ENCODE peak calls at places on chromosomes 6 and 20, in eight cellular contexts. D is HCT116, B is fibroblast of lung, K is mammary epithelial cell, U is nephron progenitor cell, H is vagina, Z is cardiac muscle cell, S is mesothelial cell of epicardium. I is an unnamed sample.

GRCh38 chr20:37452236-37452635 is 68.8 kb upstream of the NNAT start:
- DNase-seq in D (no peak), B (no peak), K (no peak), U (no peak), H (no peak), Z (no peak), S (no peak), I (no peak)

GRCh38 chr6:29758761-29759160 is 35.5 kb downstream of the HLA-F start:
- DNase-seq in D (no peak), B (no peak), K (no peak), U (no peak), H (peak), Z (no peak), S (no peak), I (no peak)

GRCh38 chr6:134640975-134641429 is 308.9 kb downstream of the ALDH8A1 start:
- DNase-seq in D (peak), B (peak), K (peak), U (peak), H (no peak), Z (peak), S (peak), I (peak)

GRCh38 chr20:24837721-24838456 is 111.2 kb upstream of the CST7 start:
- DNase-seq in D (no peak), B (peak), K (peak), U (no peak), H (peak), Z (peak), S (no peak), I (no peak)

GRCh38 chr6:33018904-33019303 is 9.5 kb upstream of the HLA-DOA start:
- DNase-seq in D (no peak), B (no peak), K (no peak), U (no peak), H (no peak), Z (peak), S (no peak), I (no peak)

GRCh38 chr6:149863846-149864577 is at the start of gene LRP11:
- DNase-seq in D (no peak), B (peak), K (peak), U (peak), H (peak), Z (peak), S (peak), I (peak)

GRCh38 chr20:19104186-19104585 is 108.3 kb upstream of the SLC24A3 start:
- DNase-seq in D (no peak), B (no peak), K (no peak), U (no peak), H (peak), Z (no peak), S (no peak), I (no peak)

GRCh38 chr6:45589367-45589766 is 211.6 kb upstream of the SUPT3H start:
- DNase-seq in D (no peak), B (no peak), K (no peak), U (no peak), H (no peak), Z (no peak), S (no peak), I (no peak)

GRCh38 chr6:26243742-26244141 is 121.3 kb upstream of the BTN3A2 start:
- DNase-seq in D (no peak), B (no peak), K (no peak), U (no peak), H (no peak), Z (no peak), S (no peak), I (no peak)

GRCh38 chr6:109236140-109237081 is 141.1 kb downstream of the CEP57L1 start:
- DNase-seq in D (no peak), B (no peak), K (no peak), U (peak), H (no peak), Z (no peak), S (no peak), I (no peak)

GRCh38 chr20:19802492-19803158 is 44.6 kb downstream of the RIN2 start:
- DNase-seq in D (peak), B (peak), K (peak), U (no peak), H (no peak), Z (no peak), S (no peak), I (no peak)

GRCh38 chr20:57211949-57212889 is 54.2 kb downstream of the BMP7 start:
- DNase-seq in D (peak), B (peak), K (peak), U (peak), H (no peak), Z (peak), S (peak), I (peak)

GRCh38 chr6:135577059-135577538 is 79.6 kb upstream of the AHI1 start:
- DNase-seq in D (no peak), B (no peak), K (no peak), U (no peak), H (no peak), Z (no peak), S (no peak), I (no peak)

GRCh38 chr6:153001767-153002612 is 519 bp downstream of the MTRF1L start:
- DNase-seq in D (no peak), B (peak), K (no peak), U (peak), H (no peak), Z (no peak), S (no peak), I (peak)

GRCh38 chr6:24666097-24666615 is 543 bp downstream of the TDP2 start:
- DNase-seq in D (no peak), B (peak), K (no peak), U (peak), H (no peak), Z (peak), S (peak), I (no peak)

GRCh38 chr6:135496805-135497411 is 632 bp downstream of the AHI1 start:
- DNase-seq in D (no peak), B (no peak), K (no peak), U (no peak), H (no peak), Z (no peak), S (no peak), I (no peak)

GRCh38 chr20:60200305-60200918 is 242.2 kb downstream of the CDH26 start:
- DNase-seq in D (no peak), B (no peak), K (no peak), U (no peak), H (peak), Z (no peak), S (no peak), I (no peak)

GRCh38 chr20:11445891-11446290 is 471.8 kb upstream of the BTBD3 start:
- DNase-seq in D (no peak), B (peak), K (no peak), U (no peak), H (no peak), Z (peak), S (no peak), I (no peak)

GRCh38 chr6:35312076-35312762 is 14.6 kb downstream of the DEF6 start:
- DNase-seq in D (no peak), B (no peak), K (no peak), U (no peak), H (peak), Z (no peak), S (no peak), I (no peak)

GRCh38 chr6:159590794-159591193 is 102.2 kb downstream of the SOD2 start:
- DNase-seq in D (no peak), B (no peak), K (no peak), U (no peak), H (no peak), Z (no peak), S (no peak), I (no peak)

GRCh38 chr6:47034421-47034820 is 7.7 kb downstream of the ADGRF1 start:
- DNase-seq in D (no peak), B (peak), K (peak), U (no peak), H (no peak), Z (peak), S (no peak), I (no peak)

GRCh38 chr6:135600086-135600702 is 102.7 kb upstream of the AHI1 start:
- DNase-seq in D (no peak), B (no peak), K (no peak), U (no peak), H (no peak), Z (no peak), S (no peak), I (no peak)

GRCh38 chr20:64242003-64242796 is 13.3 kb upstream of the PCMTD2 start:
- DNase-seq in D (no peak), B (no peak), K (no peak), U (no peak), H (no peak), Z (no peak), S (no peak), I (no peak)

GRCh38 chr6:19438566-19439353 is 398.4 kb upstream of the ID4 start:
- DNase-seq in D (no peak), B (no peak), K (no peak), U (no peak), H (no peak), Z (no peak), S (no peak), I (no peak)

GRCh38 chr20:41027366-41027765 is 1.3 kb upstream of the TOP1 start:
- DNase-seq in D (no peak), B (no peak), K (no peak), U (no peak), H (no peak), Z (no peak), S (no peak), I (no peak)

GRCh38 chr20:37867289-37868195 is 35.4 kb upstream of the VSTM2L start:
- DNase-seq in D (no peak), B (no peak), K (no peak), U (no peak), H (no peak), Z (peak), S (no peak), I (no peak)

GRCh38 chr6:126091507-126091906 is 105.2 kb downstream of the TRMT11 start:
- DNase-seq in D (no peak), B (peak), K (no peak), U (no peak), H (no peak), Z (no peak), S (no peak), I (peak)

GRCh38 chr6:156996265-156996664 is 219.1 kb downstream of the ARID1B start:
- DNase-seq in D (no peak), B (no peak), K (no peak), U (no peak), H (no peak), Z (no peak), S (no peak), I (no peak)

GRCh38 chr20:45098096-45098773 is 2.7 kb downstream of the KCNS1 start:
- DNase-seq in D (no peak), B (peak), K (no peak), U (peak), H (no peak), Z (peak), S (no peak), I (peak)

GRCh38 chr6:71194730-71195129 is 93.9 kb upstream of the OGFRL1 start:
- DNase-seq in D (no peak), B (peak), K (peak), U (no peak), H (no peak), Z (peak), S (no peak), I (no peak)

GRCh38 chr6:35385457-35386202 is 43.3 kb downstream of the PPARD start:
- DNase-seq in D (no peak), B (peak), K (no peak), U (no peak), H (no peak), Z (peak), S (no peak), I (no peak)

GRCh38 chr6:31680841-31681671 is at the start of gene LY6G5C:
- DNase-seq in D (peak), B (peak), K (peak), U (peak), H (peak), Z (peak), S (peak), I (peak)

GRCh38 chr6:111427341-111428116 is 55.5 kb downstream of the REV3L start:
- DNase-seq in D (no peak), B (peak), K (peak), U (no peak), H (no peak), Z (peak), S (no peak), I (no peak)

GRCh38 chr6:44237813-44238433 is 9.0 kb upstream of the HSP90AB1 start:
- DNase-seq in D (no peak), B (peak), K (peak), U (peak), H (no peak), Z (peak), S (peak), I (peak)

GRCh38 chr20:63330940-63331339 is 30.2 kb downstream of the CHRNA4 start:
- DNase-seq in D (no peak), B (no peak), K (no peak), U (no peak), H (no peak), Z (no peak), S (no peak), I (no peak)

GRCh38 chr6:79302341-79302740 is 67.9 kb upstream of the HMGN3 start:
- DNase-seq in D (peak), B (no peak), K (peak), U (no peak), H (no peak), Z (no peak), S (no peak), I (no peak)

DNA sequence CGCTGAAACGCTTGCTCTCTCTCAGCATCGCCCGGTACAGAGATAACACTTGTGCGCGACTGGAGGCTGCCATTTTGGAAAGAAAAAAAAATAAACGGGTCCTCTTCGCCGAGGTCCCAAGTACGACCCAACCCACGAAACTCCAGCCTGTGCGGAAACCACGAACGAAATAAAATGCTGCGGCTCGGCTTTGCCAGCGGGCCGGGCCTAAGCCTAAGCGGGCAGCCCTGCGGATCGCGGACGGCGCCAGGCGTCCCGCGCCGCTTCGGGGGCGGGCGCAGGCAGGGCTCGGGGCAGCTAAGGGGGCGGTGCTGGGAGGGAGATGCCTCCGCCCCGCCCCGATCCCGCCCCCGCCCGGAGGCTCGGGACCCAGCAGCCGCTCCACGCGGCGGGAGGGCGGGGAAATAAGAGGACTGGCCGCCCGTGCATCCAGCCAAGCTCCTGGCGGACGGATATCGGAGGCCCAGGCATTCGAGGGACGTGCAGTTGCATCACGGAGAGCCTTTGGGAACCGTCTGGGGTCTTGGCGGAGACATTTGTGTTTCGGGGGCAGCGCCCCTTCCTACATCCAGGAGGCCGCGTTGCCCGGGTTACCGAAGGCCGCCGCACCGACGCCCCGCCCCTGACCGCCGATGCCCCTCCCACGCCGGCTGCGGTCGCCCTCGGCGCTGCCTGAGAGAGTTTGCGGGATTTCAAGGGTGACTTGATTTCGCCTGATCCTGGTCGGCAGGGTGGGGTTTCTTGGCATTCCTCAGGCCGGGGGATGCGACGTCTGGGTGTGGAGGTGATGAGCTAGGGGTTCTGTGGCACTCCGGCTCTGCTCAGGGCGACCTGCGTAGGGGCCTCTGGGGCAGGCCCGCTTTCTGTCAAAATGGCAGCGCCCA is at the start of the genes FARS2 and LYRM4:
- DNase-seq in D (peak), B (peak), K (peak), U (peak), H (no peak), Z (peak), S (peak), I (peak)
- TF ChIP-seq CTCF in D (no peak), B (no peak), K (peak), U (peak), H (no peak), Z (no peak), S (peak), I (peak)

GRCh38 chr20:32189691-32190607 is 17.6 kb downstream of the PLAGL2 start:
- DNase-seq in D (no peak), B (peak), K (no peak), U (peak), H (no peak), Z (peak), S (peak), I (peak)
- TF ChIP-seq CTCF in D (no peak), B (peak), K (no peak), U (no peak), H (no peak), Z (no peak), S (no peak), I (no peak)

GRCh38 chr6:119116712-119117281 is 38.3 kb upstream of the FAM184A start:
- DNase-seq in D (no peak), B (no peak), K (no peak), U (no peak), H (no peak), Z (no peak), S (no peak), I (no peak)
- TF ChIP-seq CTCF in D (no peak), B (peak), K (peak), U (peak), H (no peak), Z (peak), S (peak), I (peak)

GRCh38 chr6:167044696-167045095 is 45.5 kb downstream of the CEP43 start:
- DNase-seq in D (no peak), B (peak), K (no peak), U (no peak), H (no peak), Z (peak), S (no peak), I (no peak)
- TF ChIP-seq CTCF in D (no peak), B (no peak), K (no peak), U (no peak), H (no peak), Z (no peak), S (no peak), I (no peak)

GRCh38 chr6:117266948-117267347 is 1.6 kb downstream of the VGLL2 start:
- DNase-seq in D (no peak), B (no peak), K (no peak), U (no peak), H (no peak), Z (no peak), S (no peak), I (no peak)

GRCh38 chr6:117269649-117270120 is 4.3 kb downstream of the VGLL2 start:
- DNase-seq in D (no peak), B (no peak), K (no peak), U (no peak), H (no peak), Z (no peak), S (no peak), I (no peak)

GRCh38 chr6:117266267-117266797 is 974 bp downstream of the VGLL2 start:
- DNase-seq in D (no peak), B (no peak), K (no peak), U (no peak), H (no peak), Z (no peak), S (no peak), I (no peak)

GRCh38 chr6:117265425-117266266 is at the start of gene VGLL2:
- DNase-seq in D (no peak), B (peak), K (peak), U (peak), H (no peak), Z (peak), S (peak), I (peak)

DNA sequence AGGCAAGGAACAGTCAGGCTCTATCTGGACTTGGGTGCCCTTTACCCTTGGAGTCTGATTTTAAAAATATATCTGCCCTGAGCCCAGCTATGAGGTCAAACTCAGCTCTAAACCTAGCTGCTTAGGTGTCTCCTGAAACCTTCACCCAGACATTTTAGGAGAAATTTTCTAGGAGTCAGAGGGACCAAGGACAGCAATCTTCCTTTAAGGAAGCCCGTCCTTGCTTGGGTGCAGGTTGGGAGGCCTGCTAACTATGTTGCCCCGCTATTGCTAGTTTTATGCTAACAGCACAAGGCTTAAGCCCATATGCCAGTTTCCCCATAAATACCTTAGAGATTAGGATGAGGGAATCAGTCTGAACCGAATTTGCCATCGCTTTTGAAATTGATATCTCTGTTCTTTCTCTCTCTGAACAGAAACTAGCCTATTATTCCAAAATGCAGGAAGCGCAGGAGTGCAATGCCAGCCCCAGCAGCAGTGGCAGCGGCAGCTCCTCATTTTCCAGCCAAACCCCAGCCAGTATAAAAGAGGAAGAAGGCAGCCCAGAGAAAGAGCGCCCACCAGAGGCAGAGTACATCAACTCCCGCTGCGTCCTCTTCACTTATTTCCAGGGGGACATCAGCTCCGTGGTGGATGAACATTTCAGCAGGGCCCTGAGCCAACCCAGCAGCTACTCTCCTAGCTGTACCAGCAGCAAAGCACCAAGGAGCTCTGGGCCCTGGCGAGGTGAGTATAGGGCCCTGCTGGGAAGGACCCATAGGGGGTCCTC is 2.6 kb downstream of the VGLL2 start:
- DNase-seq in D (no peak), B (no peak), K (no peak), U (peak), H (no peak), Z (no peak), S (no peak), I (no peak)
- TF ChIP-seq CTCF in D (no peak), B (no peak), K (peak), U (peak), H (no peak), Z (no peak), S (no peak), I (peak)

DNA sequence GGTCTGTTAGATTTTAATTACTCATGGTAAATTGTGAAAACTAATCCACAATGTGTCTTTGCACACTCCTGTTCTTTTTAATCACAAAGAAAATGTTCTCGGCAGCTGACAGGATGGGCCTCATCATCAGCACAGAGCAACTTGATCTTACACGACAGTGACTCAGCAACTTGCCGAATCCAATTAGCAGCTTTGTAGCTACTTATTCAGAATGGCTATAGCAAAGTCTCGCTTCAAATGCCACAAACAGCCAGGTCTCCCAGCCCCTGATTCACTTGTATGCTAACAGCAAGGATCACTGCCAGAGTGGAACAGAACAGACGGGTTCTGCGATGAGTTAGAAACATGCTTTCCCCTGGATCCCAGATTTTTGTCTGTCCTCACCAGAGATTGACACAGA is 254.4 kb downstream of the NRN1 start:
- DNase-seq in D (no peak), B (peak), K (no peak), U (no peak), H (no peak), Z (peak), S (no peak), I (no peak)
- TF ChIP-seq CTCF in D (no peak), B (no peak), K (no peak), U (no peak), H (no peak), Z (no peak), S (no peak), I (no peak)

DNA sequence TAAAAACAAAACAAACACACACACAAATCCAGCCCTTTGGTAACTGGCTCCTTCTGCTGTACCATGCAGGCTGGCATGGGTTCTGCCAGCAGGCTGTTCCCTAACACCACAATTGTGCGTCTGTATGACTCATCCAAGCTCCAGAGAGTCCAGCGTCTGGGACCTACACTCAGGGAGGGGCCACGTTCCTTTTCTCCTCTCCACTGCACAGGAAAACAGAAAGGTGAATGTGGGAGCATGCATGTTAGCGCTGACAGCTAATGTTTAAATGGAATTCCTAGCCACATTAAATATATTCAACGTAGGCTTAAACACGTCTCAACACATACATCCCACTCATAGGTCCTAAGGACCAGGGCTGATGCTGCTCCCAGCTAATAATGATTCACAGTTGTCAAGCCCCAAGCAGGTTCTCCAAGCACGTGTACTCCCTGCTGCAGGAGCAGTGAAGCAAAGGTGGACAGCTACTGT is 20.7 kb downstream of the MAP1LC3A start:
- DNase-seq in D (peak), B (peak), K (peak), U (no peak), H (peak), Z (peak), S (no peak), I (no peak)
- TF ChIP-seq CTCF in D (peak), B (peak), K (peak), U (no peak), H (peak), Z (peak), S (no peak), I (peak)

I was measured in neural crest cell.